ENCODE peak calls at places on chromosome 4, in five cellular contexts. H, F, Z, X and R are unnamed samples.

GRCh38 chr4:173827707-173828106 is 297.7 kb upstream of the HAND2 start:
- DNase-seq in H (no peak), F (peak), Z (no peak), X (no peak), R (no peak)

GRCh38 chr4:52712991-52713275 is 38.3 kb downstream of the ERVMER34-1 start:
- DNase-seq in H (no peak), F (no peak), Z (no peak), X (no peak), R (no peak)

GRCh38 chr4:42767669-42768068 is 110.8 kb upstream of the ATP8A1 start:
- DNase-seq in H (no peak), F (no peak), Z (no peak), X (no peak), R (no peak)

GRCh38 chr4:169051331-169051730 is 41.3 kb upstream of the CBR4 start:
- DNase-seq in H (no peak), F (no peak), Z (no peak), X (no peak), R (no peak)

GRCh38 chr4:119525005-119525749 is 103.4 kb downstream of the PDE5A start:
- DNase-seq in H (no peak), F (no peak), Z (no peak), X (no peak), R (no peak)

GRCh38 chr4:15945516-15945915 is 7.0 kb upstream of the FGFBP1 start:
- DNase-seq in H (no peak), F (no peak), Z (no peak), X (no peak), R (no peak)

GRCh38 chr4:139988863-139989765 is 164.9 kb downstream of the MAML3 start:
- DNase-seq in H (no peak), F (peak), Z (no peak), X (no peak), R (no peak)

GRCh38 chr4:82031386-82031785 is 342.4 kb downstream of the HNRNPD start:
- DNase-seq in H (no peak), F (no peak), Z (no peak), X (no peak), R (no peak)

GRCh38 chr4:22179124-22179874 is 230.7 kb upstream of the KCNIP4 start:
- DNase-seq in H (no peak), F (no peak), Z (no peak), X (no peak), R (no peak)

GRCh38 chr4:56907009-56907408 is 691 bp upstream of the REST start:
- DNase-seq in H (peak), F (no peak), Z (no peak), X (no peak), R (peak)

GRCh38 chr4:78057135-78057599 is at the start of gene FRAS1:
- DNase-seq in H (peak), F (no peak), Z (no peak), X (peak), R (peak)